ENCODE peak calls at places on chromosomes 16 and 17, in six cellular contexts. One of them, this sample, is unnamed.
A peak's percentile ranks its signal among the peaks of the same experiment; 100 is the strongest.

GRCh38 chr16:79639576-79640311 is 39.2 kb upstream of the MAF start:
- DNase-seq in endothelial cell of umbilical vein: no peak
- DNase-seq in K562: no peak
- DNase-seq in HepG2: no peak
- DNase-seq in WTC11: no peak
- DNase-seq in H1: no peak
- DNase-seq in this sample: peak; percentile 23

GRCh38 chr17:48457080-48457836 is 27.2 kb upstream of the SKAP1 start:
- DNase-seq in endothelial cell of umbilical vein: peak; percentile 70
- DNase-seq in K562: peak; percentile 79
- DNase-seq in HepG2: peak; percentile 42
- DNase-seq in WTC11: peak; percentile 72
- DNase-seq in H1: peak; percentile 85
- DNase-seq in this sample: peak; percentile 69

GRCh38 chr16:46932802-46933201 is 40.7 kb downstream of the DNAJA2 start:
- DNase-seq in endothelial cell of umbilical vein: no peak
- DNase-seq in K562: no peak
- DNase-seq in HepG2: no peak
- DNase-seq in WTC11: peak; percentile 54
- DNase-seq in H1: peak; percentile 66
- DNase-seq in this sample: no peak

GRCh38 chr16:66515543-66516171 is 34.3 kb downstream of the TK2 start:
- DNase-seq in endothelial cell of umbilical vein: peak; percentile 66
- DNase-seq in K562: peak; percentile 58
- DNase-seq in HepG2: no peak
- DNase-seq in WTC11: peak; percentile 31
- DNase-seq in H1: peak; percentile 60
- DNase-seq in this sample: peak; percentile 81

GRCh38 chr16:10509534-10510025 is 70.8 kb downstream of the EMP2 start:
- DNase-seq in endothelial cell of umbilical vein: peak; percentile 62
- DNase-seq in K562: peak; percentile 78
- DNase-seq in HepG2: peak; percentile 91
- DNase-seq in WTC11: peak; percentile 56
- DNase-seq in H1: peak; percentile 63
- DNase-seq in this sample: peak; percentile 82

GRCh38 chr17:57273471-57273870 is 17.1 kb downstream of the MSI2 start:
- DNase-seq in endothelial cell of umbilical vein: no peak
- DNase-seq in K562: no peak
- DNase-seq in HepG2: no peak
- DNase-seq in WTC11: no peak
- DNase-seq in H1: peak; percentile 39
- DNase-seq in this sample: no peak

GRCh38 chr17:35684046-35684802 is 47.2 kb upstream of the RASL10B start:
- DNase-seq in endothelial cell of umbilical vein: peak; percentile 6
- DNase-seq in K562: no peak
- DNase-seq in HepG2: no peak
- DNase-seq in WTC11: no peak
- DNase-seq in H1: no peak
- DNase-seq in this sample: peak; percentile 14

GRCh38 chr17:63425478-63425877 is 20.6 kb downstream of the CYB561 start:
- DNase-seq in endothelial cell of umbilical vein: peak; percentile 87
- DNase-seq in K562: peak; percentile 79
- DNase-seq in HepG2: peak; percentile 80
- DNase-seq in WTC11: peak; percentile 83
- DNase-seq in H1: peak; percentile 81
- DNase-seq in this sample: peak; percentile 83

GRCh38 chr17:4516740-4517139 is 18.1 kb downstream of the SPNS2 start:
- DNase-seq in endothelial cell of umbilical vein: no peak
- DNase-seq in K562: no peak
- DNase-seq in HepG2: no peak
- DNase-seq in WTC11: no peak
- DNase-seq in H1: no peak
- DNase-seq in this sample: no peak

GRCh38 chr17:49819118-49819517 is 28.8 kb downstream of the TAC4 start:
- DNase-seq in endothelial cell of umbilical vein: peak; percentile 34
- DNase-seq in K562: no peak
- DNase-seq in HepG2: no peak
- DNase-seq in WTC11: no peak
- DNase-seq in H1: no peak
- DNase-seq in this sample: no peak

GRCh38 chr16:17062676-17063075 is 408.1 kb downstream of the XYLT1 start:
- DNase-seq in endothelial cell of umbilical vein: no peak
- DNase-seq in K562: no peak
- DNase-seq in HepG2: no peak
- DNase-seq in WTC11: no peak
- DNase-seq in H1: no peak
- DNase-seq in this sample: no peak

GRCh38 chr17:10699861-10700260 is 2.5 kb downstream of the ADPRM start:
- DNase-seq in endothelial cell of umbilical vein: no peak
- DNase-seq in K562: no peak
- DNase-seq in HepG2: no peak
- DNase-seq in WTC11: no peak
- DNase-seq in H1: no peak
- DNase-seq in this sample: no peak

GRCh38 chr16:66952430-66953139 is 8.5 kb upstream of the CES3 start:
- DNase-seq in endothelial cell of umbilical vein: no peak
- DNase-seq in K562: no peak
- DNase-seq in HepG2: no peak
- DNase-seq in WTC11: no peak
- DNase-seq in H1: no peak
- DNase-seq in this sample: no peak

GRCh38 chr16:17828012-17828411 is 357.3 kb upstream of the XYLT1 start:
- DNase-seq in endothelial cell of umbilical vein: no peak
- DNase-seq in K562: no peak
- DNase-seq in HepG2: no peak
- DNase-seq in WTC11: no peak
- DNase-seq in H1: no peak
- DNase-seq in this sample: peak; percentile 13

GRCh38 chr16:69796285-69797118 is 34.4 kb downstream of the WWP2 start:
- DNase-seq in endothelial cell of umbilical vein: peak; percentile 71
- DNase-seq in K562: peak; percentile 66
- DNase-seq in HepG2: peak; percentile 74
- DNase-seq in WTC11: no peak
- DNase-seq in H1: peak; percentile 60
- DNase-seq in this sample: peak; percentile 80
- TF ChIP-seq JUN in endothelial cell of umbilical vein: no peak
- TF ChIP-seq JUN in K562: no peak
- TF ChIP-seq JUN in HepG2: no peak
- TF ChIP-seq JUN in WTC11: no peak
- TF ChIP-seq JUN in H1: no peak
- TF ChIP-seq JUN in this sample: no peak

GRCh38 chr16:85157813-85158701 is 45.8 kb upstream of the CIBAR2 start:
- DNase-seq in endothelial cell of umbilical vein: no peak
- DNase-seq in K562: no peak
- DNase-seq in HepG2: peak; percentile 79
- DNase-seq in WTC11: peak; percentile 76
- DNase-seq in H1: peak; percentile 69
- DNase-seq in this sample: no peak
- TF ChIP-seq JUN in endothelial cell of umbilical vein: no peak
- TF ChIP-seq JUN in K562: no peak
- TF ChIP-seq JUN in HepG2: peak; percentile 16
- TF ChIP-seq JUN in WTC11: no peak
- TF ChIP-seq JUN in H1: no peak
- TF ChIP-seq JUN in this sample: no peak

GRCh38 chr16:82888616-82889015 is 261.8 kb downstream of the CDH13 start:
- DNase-seq in endothelial cell of umbilical vein: peak; percentile 34
- DNase-seq in K562: no peak
- DNase-seq in HepG2: no peak
- DNase-seq in WTC11: no peak
- DNase-seq in H1: no peak
- DNase-seq in this sample: no peak
- TF ChIP-seq JUN in endothelial cell of umbilical vein: no peak
- TF ChIP-seq JUN in K562: no peak
- TF ChIP-seq JUN in HepG2: no peak
- TF ChIP-seq JUN in WTC11: no peak
- TF ChIP-seq JUN in H1: no peak
- TF ChIP-seq JUN in this sample: no peak

GRCh38 chr17:19262650-19263620 is 25.8 kb downstream of the EPN2 start:
- DNase-seq in endothelial cell of umbilical vein: peak; percentile 75
- DNase-seq in K562: no peak
- DNase-seq in HepG2: no peak
- DNase-seq in WTC11: no peak
- DNase-seq in H1: no peak
- DNase-seq in this sample: no peak
- TF ChIP-seq JUN in endothelial cell of umbilical vein: no peak
- TF ChIP-seq JUN in K562: no peak
- TF ChIP-seq JUN in HepG2: no peak
- TF ChIP-seq JUN in WTC11: no peak
- TF ChIP-seq JUN in H1: no peak
- TF ChIP-seq JUN in this sample: no peak

DNA sequence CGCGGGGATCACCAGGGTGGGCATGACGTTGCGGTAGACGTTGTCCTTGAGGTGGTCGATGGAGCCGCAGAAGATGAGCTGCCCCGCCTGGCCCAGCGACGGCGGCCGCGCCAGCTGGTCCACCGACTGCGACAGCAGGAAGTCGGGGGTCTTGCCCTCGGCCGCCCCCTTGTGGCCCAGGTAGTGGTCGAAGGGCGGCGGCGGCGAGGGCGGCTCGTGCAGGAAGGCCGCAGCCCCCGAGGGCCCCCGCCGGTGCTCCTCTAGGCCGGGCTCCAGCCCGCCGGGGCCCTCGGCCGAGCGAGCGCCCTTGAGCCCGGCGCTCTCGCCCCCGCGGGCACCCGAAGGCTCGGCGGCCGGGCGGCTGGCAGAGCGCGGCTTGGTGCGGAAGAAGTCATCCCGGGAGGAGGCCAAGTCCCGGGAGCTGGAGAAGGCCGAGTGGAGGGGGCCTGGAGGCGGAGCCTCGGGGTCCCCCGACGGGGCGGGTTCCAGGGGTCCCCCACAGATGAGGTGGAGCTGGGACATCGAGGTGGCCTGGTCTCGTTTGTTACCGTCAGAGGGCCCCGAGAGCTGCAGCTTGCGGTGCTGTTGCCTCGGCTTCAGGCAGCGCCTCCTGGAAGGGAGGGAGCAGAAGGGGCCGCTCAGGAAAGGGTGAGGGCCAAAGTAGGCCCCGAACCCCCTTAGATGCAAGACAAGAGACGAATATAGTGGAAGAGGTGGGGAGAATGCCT is 8.9 kb downstream of the FAM171A2 start:
- DNase-seq in endothelial cell of umbilical vein: no peak
- DNase-seq in K562: peak; percentile 17
- DNase-seq in HepG2: no peak
- DNase-seq in WTC11: peak; percentile 90
- DNase-seq in H1: peak; percentile 96
- DNase-seq in this sample: no peak
- TF ChIP-seq JUN in endothelial cell of umbilical vein: no peak
- TF ChIP-seq JUN in K562: no peak
- TF ChIP-seq JUN in HepG2: no peak
- TF ChIP-seq JUN in WTC11: no peak
- TF ChIP-seq JUN in H1: no peak
- TF ChIP-seq JUN in this sample: no peak

DNA sequence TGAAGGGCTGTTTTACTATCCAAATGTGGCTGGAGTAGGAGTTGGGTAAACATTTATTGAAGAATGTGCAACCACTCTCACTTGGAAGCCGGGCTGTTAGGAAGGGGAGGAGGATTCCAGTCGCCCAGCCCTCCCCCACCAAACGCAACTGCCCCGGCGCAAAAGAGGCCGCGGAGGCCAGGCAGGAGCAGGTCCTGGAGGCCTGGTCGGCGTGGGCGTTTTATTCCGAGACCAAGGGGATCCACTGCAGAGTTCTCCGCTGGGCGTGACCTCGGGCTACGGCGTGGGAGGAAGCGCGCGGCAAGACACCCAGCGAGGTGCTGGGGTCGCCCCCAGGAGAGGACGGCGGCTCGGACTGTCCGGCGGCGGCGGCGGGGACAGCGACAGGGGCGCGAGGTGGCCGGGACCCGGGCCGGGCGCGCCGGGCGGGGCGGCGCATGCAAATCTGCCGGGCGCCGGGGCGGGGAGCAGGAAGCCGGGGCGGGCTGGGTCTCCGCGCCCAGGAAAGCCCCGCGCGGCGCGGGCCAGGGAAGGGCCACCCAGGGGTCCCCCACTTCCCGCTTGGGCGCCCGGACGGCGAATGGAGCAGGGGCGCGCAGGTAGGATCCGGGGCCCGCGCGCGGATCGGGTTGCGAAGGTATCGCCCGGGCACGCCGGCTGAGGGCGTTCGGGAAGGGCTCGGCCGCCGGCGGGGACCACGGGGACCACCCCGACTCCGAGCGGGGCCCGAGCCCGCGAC is at the start of gene IL4R:
- DNase-seq in endothelial cell of umbilical vein: peak; percentile 59
- DNase-seq in K562: peak; percentile 60
- DNase-seq in HepG2: peak; percentile 94
- DNase-seq in WTC11: peak; percentile 58
- DNase-seq in H1: peak; percentile 73
- DNase-seq in this sample: no peak
- TF ChIP-seq JUN in endothelial cell of umbilical vein: no peak
- TF ChIP-seq JUN in K562: no peak
- TF ChIP-seq JUN in HepG2: no peak
- TF ChIP-seq JUN in WTC11: no peak
- TF ChIP-seq JUN in H1: no peak
- TF ChIP-seq JUN in this sample: no peak

DNA sequence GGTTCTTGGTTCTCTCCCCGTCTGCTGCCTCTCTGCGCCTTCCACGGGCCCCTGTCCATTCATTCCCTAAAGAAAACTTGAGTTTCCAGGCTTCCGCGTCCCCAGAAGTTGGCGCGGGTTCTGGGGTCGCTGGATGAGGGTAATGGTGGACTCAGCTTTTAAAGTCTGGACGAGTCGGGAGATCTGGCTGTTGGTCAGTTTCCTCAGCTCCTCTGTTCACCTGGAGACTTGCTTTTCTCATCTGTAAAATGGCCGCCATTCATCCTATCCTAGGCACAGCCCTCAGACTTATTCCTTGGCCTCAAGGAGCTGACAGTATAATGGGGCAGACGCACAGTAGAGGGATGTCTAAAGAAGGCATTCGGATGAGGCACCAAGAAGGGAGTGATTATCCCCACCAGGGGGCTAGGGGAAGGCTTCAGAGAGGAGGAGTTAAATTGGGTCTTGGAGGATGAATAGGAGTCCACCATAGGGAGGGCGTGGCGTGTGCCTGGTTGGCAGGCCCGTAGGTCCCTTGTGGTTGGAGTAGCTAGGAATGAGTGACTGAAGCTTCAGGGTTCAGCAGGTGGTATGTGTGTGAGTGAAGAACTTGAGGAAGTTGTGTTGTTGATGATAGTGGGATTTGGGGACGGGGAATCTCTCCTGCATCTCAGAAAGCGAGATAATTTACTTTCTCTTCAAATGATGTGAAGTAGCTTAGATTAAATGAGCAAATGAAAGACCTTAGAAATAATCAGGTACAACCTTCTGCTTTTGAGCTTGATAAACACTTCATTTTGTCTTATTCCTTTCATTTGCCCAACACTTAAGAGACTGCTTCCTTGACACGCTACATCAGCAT is 655 bp downstream of the VPS35L start:
- DNase-seq in endothelial cell of umbilical vein: peak; percentile 52
- DNase-seq in K562: peak; percentile 63
- DNase-seq in HepG2: no peak
- DNase-seq in WTC11: peak; percentile 81
- DNase-seq in H1: peak; percentile 87
- DNase-seq in this sample: peak; percentile 41
- TF ChIP-seq JUN in endothelial cell of umbilical vein: no peak
- TF ChIP-seq JUN in K562: no peak
- TF ChIP-seq JUN in HepG2: no peak
- TF ChIP-seq JUN in WTC11: no peak
- TF ChIP-seq JUN in H1: no peak
- TF ChIP-seq JUN in this sample: no peak

GRCh38 chr16:27498916-27499658 is 50.6 kb downstream of the GTF3C1 start:
- DNase-seq in endothelial cell of umbilical vein: no peak
- DNase-seq in K562: no peak
- DNase-seq in HepG2: no peak
- DNase-seq in WTC11: no peak
- DNase-seq in H1: no peak
- DNase-seq in this sample: no peak
- TF ChIP-seq JUN in endothelial cell of umbilical vein: no peak
- TF ChIP-seq JUN in K562: no peak
- TF ChIP-seq JUN in HepG2: no peak
- TF ChIP-seq JUN in WTC11: no peak
- TF ChIP-seq JUN in H1: no peak
- TF ChIP-seq JUN in this sample: no peak